ENCODE peak calls at places on chromosome 1, in four cellular contexts. C is suprapubic skin, S is HepG2, Z is stomach. G is an unnamed sample.

GRCh38 chr1:201773764-201774163 is 55.2 kb upstream of the IPO9 start:
- DNase-seq in Z (no peak), C (no peak), S (no peak), G (no peak)

GRCh38 chr1:61370177-61370907 is 288.0 kb downstream of the NFIA start:
- DNase-seq in S (no peak), Z (no peak), C (no peak), G (no peak)

GRCh38 chr1:25447547-25447946 is 16.9 kb downstream of the MACO1 start:
- DNase-seq in S (no peak), C (no peak), Z (no peak), G (no peak)

GRCh38 chr1:184395370-184395769 is 8.5 kb downstream of the C1orf21 start:
- DNase-seq in C (no peak), Z (no peak), S (no peak), G (no peak)

GRCh38 chr1:29812397-29813135 is 576.2 kb downstream of the PTPRU start:
- DNase-seq in Z (peak), S (no peak), C (no peak), G (no peak)

GRCh38 chr1:221939598-221939997 is 197.7 kb upstream of the DUSP10 start:
- DNase-seq in Z (no peak), C (no peak), S (no peak), G (peak)

GRCh38 chr1:29398431-29398830 is 162.1 kb downstream of the PTPRU start:
- DNase-seq in C (no peak), S (no peak), Z (no peak), G (peak)

GRCh38 chr1:30908446-30908885 is at the start of gene SDC3:
- DNase-seq in Z (peak), S (no peak), C (peak), G (no peak)

GRCh38 chr1:89065077-89065868 is at the start of gene GBP1:
- DNase-seq in Z (no peak), S (peak), C (no peak), G (no peak)
- TF ChIP-seq POLR2A in Z (no peak), S (no peak), C (peak), G (no peak)

GRCh38 chr1:15145327-15145726 is 8.2 kb upstream of the TMEM51 start:
- DNase-seq in C (no peak), Z (no peak), S (peak), G (no peak)

GRCh38 chr1:15146142-15146541 is 7.4 kb upstream of the TMEM51 start:
- DNase-seq in Z (peak), S (no peak), C (no peak), G (no peak)

GRCh38 chr1:15137807-15138206 is 15.7 kb upstream of the TMEM51 start:
- DNase-seq in S (no peak), C (no peak), Z (no peak), G (no peak)

GRCh38 chr1:15139654-15140350 is 13.7 kb upstream of the TMEM51 start:
- DNase-seq in S (peak), Z (peak), C (no peak), G (no peak)

DNA sequence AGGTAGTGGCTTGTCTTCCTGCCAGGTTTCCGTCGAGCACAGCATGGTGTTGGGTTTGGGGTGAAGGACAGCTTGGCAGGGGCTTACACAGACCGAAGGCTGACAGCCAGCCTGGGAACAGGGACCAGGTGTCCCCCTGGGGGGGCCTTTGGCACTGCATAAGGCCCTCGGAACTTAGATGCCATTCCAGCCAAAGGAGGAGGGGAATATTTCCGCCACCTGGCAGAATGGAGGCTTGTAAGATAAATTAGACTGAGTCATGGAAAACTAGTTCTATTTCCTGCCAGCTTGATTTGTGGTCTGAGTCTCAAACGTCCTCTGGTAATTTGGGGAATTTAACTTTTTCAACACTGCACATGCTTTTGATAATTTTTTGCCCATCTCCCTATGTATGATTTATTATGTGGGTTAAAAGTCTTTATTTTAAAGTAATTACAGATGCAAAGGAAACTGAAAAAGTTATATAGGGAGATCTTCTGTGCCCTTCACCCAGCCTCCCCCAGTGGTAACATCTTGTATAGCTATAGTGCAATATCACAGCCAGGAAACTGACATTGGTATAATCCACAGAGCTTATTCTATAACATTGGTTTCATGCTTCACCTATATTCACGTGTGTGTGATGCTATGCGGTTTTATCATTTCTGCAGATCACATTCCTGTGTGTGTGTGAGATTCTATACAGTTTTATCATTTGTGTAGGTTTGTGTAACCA is 11.5 kb upstream of the TMEM51 start:
- DNase-seq in C (no peak), S (no peak), Z (peak), G (no peak)
- TF ChIP-seq POLR2AphosphoS5 in C (no peak), S (no peak), Z (peak), G (no peak)

DNA sequence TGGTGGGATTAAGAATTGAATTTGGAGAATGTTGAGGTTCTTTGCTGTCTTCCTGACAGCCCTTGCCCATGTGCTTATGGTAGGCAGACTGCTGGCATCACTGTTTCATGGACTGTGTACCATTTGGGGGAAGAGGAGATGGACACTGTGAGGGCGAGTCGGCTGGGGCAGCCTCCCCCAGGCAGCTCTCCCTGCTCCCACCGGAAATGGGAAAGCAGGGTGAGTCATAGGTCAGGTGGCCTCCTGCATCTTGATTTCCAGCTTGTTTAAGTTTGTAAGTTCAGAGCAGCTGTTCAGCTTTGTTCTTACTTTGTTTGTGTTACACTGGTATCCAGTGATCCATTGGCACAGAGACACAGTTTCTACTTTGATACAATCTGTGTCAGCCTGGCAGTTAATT is 87.2 kb upstream of the CNIH3 start:
- DNase-seq in Z (no peak), C (no peak), S (no peak), G (peak)
- TF ChIP-seq EP300 in Z (no peak), C (no peak), S (no peak), G (no peak)

DNA sequence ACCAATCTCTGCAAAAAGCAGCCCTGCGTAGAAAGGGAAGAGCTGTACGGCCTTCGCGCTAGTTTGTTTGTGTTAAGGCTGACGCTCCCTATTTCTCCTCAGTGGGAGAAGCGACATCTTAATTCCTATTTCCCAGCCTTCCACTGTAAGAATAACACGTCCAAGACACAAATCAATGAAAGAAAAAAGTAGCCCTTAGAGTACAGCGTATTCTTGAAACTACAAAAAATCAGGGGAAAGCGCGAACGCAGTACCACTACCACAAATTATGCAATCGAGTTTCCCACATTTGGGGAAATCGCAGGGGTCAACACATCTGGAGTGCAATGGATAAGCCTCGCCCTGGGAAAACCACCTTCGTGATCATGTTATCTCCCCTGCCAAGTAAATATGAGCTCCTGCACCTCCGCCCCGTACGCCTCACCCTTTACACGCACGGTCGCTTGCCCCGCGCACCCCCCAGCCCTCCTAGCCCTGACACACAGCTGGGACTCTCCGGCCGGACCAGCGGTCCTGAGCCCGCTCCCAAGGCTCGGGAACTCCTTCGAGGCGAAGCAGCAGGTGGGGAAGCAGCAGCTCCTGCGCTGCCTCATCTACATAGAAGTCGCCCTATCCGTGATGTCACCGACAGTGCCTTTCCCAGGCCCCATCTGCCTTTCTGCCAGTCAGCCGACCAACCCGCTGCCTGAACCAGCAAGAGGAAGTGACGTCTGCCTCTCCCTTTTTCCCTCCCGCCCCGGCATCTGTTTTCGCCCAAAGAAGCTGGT is 94.7 kb downstream of the PPIAL4G start:
- DNase-seq in S (peak), Z (peak), C (peak), G (peak)
- TF ChIP-seq POLR2A in S (peak), Z (no peak), C (peak), G (peak)

DNA sequence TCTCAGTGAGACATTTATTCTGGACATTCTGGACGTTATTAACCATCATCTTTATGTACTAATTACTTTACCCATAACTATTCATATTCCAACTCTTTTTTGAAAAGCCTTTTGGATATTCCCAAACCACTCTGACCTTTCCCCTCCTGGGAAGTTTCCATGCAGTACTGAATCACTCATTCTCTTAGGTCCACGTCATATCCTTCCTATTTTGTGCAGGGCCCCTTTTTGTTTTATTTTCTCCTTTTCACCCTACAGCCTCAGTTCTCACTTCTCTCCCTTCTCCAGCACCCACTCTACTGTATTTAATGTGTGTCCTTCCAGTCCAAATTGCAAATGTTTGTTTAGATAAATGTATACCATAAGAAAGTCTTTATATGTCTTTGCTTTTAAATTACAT is 16.4 kb upstream of the ATP1A1 start:
- DNase-seq in C (no peak), S (no peak), Z (no peak), G (no peak)
- TF ChIP-seq POLR2AphosphoS5 in C (no peak), S (no peak), Z (no peak), G (no peak)

DNA sequence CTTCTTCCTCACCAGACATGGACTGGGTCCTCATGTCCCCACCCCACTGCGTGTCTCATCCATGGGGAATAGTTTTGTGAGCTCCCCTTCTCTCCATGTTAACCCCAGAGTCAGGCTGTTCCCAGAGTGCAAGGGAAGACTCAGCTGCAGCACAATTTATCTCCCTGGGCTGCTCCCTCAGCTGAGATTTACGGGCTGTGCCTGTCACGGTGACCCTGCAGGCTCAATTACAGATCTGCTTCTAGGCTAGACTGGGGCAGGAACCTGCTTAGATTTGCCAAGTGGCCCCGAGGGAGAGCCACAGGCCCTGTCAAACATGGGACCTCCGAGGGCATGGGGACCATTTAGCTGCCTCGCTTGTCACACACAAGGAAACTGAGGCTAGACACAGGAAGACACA is 37.8 kb downstream of the CDCP2 start:
- DNase-seq in S (no peak), C (no peak), Z (no peak), G (no peak)
- TF ChIP-seq EP300 in S (no peak), C (no peak), Z (no peak), G (no peak)

GRCh38 chr1:8702121-8702520 is 115.3 kb downstream of the RERE start:
- DNase-seq in C (no peak), Z (peak), S (peak), G (no peak)

GRCh38 chr1:8699679-8700078 is 117.8 kb downstream of the RERE start:
- DNase-seq in C (no peak), S (no peak), Z (no peak), G (no peak)

GRCh38 chr1:8705104-8705503 is 112.3 kb downstream of the RERE start:
- DNase-seq in Z (no peak), C (no peak), S (no peak), G (no peak)

GRCh38 chr1:8706291-8706690 is 111.1 kb downstream of the RERE start:
- DNase-seq in S (no peak), C (no peak), Z (no peak), G (no peak)

GRCh38 chr1:8702848-8703810 is 114.3 kb downstream of the RERE start:
- DNase-seq in C (peak), Z (peak), S (peak), G (peak)
- TF ChIP-seq POLR2A in C (peak), Z (no peak), S (peak), G (no peak)

DNA sequence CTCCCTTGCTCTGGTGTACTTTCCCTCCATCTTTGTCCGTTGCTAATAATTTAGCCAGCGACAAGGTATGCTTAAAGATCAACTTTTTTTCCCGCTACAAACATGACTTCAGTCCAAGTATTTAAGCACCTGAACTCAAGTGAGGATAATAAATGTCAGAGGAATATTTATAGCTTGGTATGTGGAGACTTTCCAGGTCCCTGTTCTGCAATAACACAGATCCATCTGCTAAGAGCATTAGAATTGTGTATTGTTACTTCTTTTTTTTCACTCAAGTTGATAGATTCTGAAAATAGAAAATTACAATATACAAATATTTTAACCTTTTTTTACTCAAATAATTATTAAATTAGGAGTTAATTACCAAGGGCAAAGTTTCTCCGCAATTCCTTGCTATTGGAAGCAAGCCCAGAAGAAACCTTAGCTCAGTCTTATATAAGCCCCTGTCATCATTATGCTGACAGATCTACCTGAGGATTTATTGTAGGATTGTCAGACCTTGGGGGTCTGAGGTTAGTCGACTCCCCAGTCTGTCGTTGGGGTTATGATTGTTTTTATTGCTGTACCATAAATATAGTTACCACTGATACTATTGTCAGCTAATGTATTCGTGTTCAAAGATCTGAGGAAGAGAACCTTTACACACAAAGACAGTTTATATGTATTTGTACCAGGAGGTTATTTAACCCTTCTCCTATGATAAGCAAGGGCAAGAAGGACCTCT is 337.9 kb downstream of the TBX15 start:
- DNase-seq in S (no peak), C (no peak), Z (no peak), G (no peak)
- TF ChIP-seq POLR2AphosphoS5 in S (no peak), C (no peak), Z (no peak), G (no peak)

GRCh38 chr1:40699787-40700186 is 8.3 kb downstream of the NFYC start:
- DNase-seq in Z (no peak), C (no peak), S (no peak), G (no peak)
- TF ChIP-seq EP300 in Z (no peak), C (no peak), S (no peak), G (no peak)

G was measured in esophagus muscularis mucosa.